ENCODE peak calls at places on chromosome 19, in four cellular contexts. J is GM12865, Z is endodermal cell, F is adrenal gland. T is an unnamed sample.

GRCh38 chr19:29618434-29618833 is 12.4 kb downstream of the POP4 start:
- DNase-seq in F (no peak), J (no peak), Z (no peak), T (no peak)

GRCh38 chr19:54209748-54210494 is 9.3 kb downstream of the RPS9 start:
- DNase-seq in J (no peak), F (peak; percentile 90), Z (no peak), T (no peak)

GRCh38 chr19:13169769-13170168 is 19.6 kb downstream of the IER2 start:
- DNase-seq in F (peak; percentile 57), Z (no peak), J (no peak), T (no peak)

GRCh38 chr19:17210296-17210695 is 4.9 kb upstream of the USE1 start:
- DNase-seq in F (no peak), J (no peak), Z (no peak), T (no peak)

GRCh38 chr19:45087531-45087930 is 5.4 kb upstream of the PPP1R37 start:
- DNase-seq in F (no peak), Z (no peak), J (no peak), T (no peak)

GRCh38 chr19:7242601-7243258 is 51.5 kb downstream of the INSR start:
- DNase-seq in Z (no peak), F (peak; percentile 53), J (peak; percentile 87), T (no peak)

GRCh38 chr19:32814046-32814445 is 55.5 kb downstream of the SLC7A9 start:
- DNase-seq in Z (no peak), J (no peak), F (peak; percentile 36), T (no peak)

GRCh38 chr19:48617146-48617937 is 1.6 kb downstream of the RPL18 start:
- DNase-seq in F (peak; percentile 27), Z (peak; percentile 44), J (no peak), T (no peak)

GRCh38 chr19:8504171-8504570 is 1.7 kb upstream of the PRAM1 start:
- DNase-seq in J (no peak), Z (no peak), F (no peak), T (no peak)

GRCh38 chr19:34224996-34225658 is 29.2 kb upstream of the GARRE1 start:
- DNase-seq in F (no peak), J (peak; percentile 24), Z (peak; percentile 60), T (no peak)

GRCh38 chr19:326851-327250 is 17.7 kb downstream of the MIER2 start:
- DNase-seq in F (no peak), Z (no peak), J (no peak), T (no peak)

GRCh38 chr19:35038623-35039512 is 2.7 kb upstream of the HPN start:
- DNase-seq in F (no peak), J (no peak), Z (no peak), T (no peak)

GRCh38 chr19:18009412-18010066 is 1.6 kb downstream of the ARRDC2 start:
- DNase-seq in J (no peak), Z (no peak), F (peak; percentile 17), T (no peak)

GRCh38 chr19:3813473-3814392 is 27.6 kb upstream of the MATK start:
- DNase-seq in F (no peak), Z (peak; percentile 34), J (no peak), T (no peak)

GRCh38 chr19:2722541-2723344 is 1.6 kb upstream of the DIRAS1 start:
- DNase-seq in F (peak; percentile 84), J (no peak), Z (no peak), T (peak; percentile 27)

GRCh38 chr19:34772697-34773554 is at the start of gene ZNF599:
- DNase-seq in J (peak; percentile 94), Z (peak; percentile 95), F (peak; percentile 91), T (peak; percentile 69)

GRCh38 chr19:46787331-46788100 is 878 bp downstream of the SLC1A5 start:
- DNase-seq in J (peak; percentile 45), Z (peak; percentile 85), F (peak; percentile 34), T (no peak)

GRCh38 chr19:51931921-51932320 is 4.6 kb downstream of the ZNF613 start:
- DNase-seq in Z (no peak), F (no peak), J (no peak), T (no peak)

GRCh38 chr19:43784981-43785808 is 4.4 kb upstream of the KCNN4 start:
- DNase-seq in Z (peak; percentile 88), F (peak; percentile 61), J (peak; percentile 88), T (no peak)

GRCh38 chr19:40683437-40683836 is 7.0 kb downstream of the NUMBL start:
- DNase-seq in F (no peak), Z (no peak), J (no peak), T (no peak)

GRCh38 chr19:8430650-8431049 is 14.1 kb upstream of the HNRNPM start:
- DNase-seq in J (no peak), Z (no peak), F (no peak), T (no peak)

GRCh38 chr19:5949792-5950305 is 28.1 kb downstream of the RANBP3 start:
- DNase-seq in F (no peak), Z (no peak), J (no peak), T (no peak)

GRCh38 chr19:21835810-21836444 is at the start of gene ZNF43:
- DNase-seq in Z (peak; percentile 98), F (peak; percentile 97), J (peak; percentile 87), T (peak; percentile 18)

GRCh38 chr19:3458595-3459284 is 21.6 kb downstream of the SMIM24 start:
- DNase-seq in J (no peak), Z (peak; percentile 85), F (no peak), T (no peak)

GRCh38 chr19:43651758-43652545 is 12.3 kb upstream of the CADM4 start:
- DNase-seq in Z (peak; percentile 87), J (peak; percentile 79), F (peak; percentile 67), T (peak; percentile 50)

GRCh38 chr19:33514885-33515485 is 6.6 kb downstream of the PEPD start:
- DNase-seq in J (no peak), Z (no peak), F (no peak), T (no peak)

GRCh38 chr19:39492788-39493187 is 6.0 kb upstream of the DLL3 start:
- DNase-seq in J (no peak), F (no peak), Z (no peak), T (no peak)

GRCh38 chr19:34967551-34967950 is 3.5 kb upstream of the ZNF792 start:
- DNase-seq in Z (no peak), F (no peak), J (no peak), T (no peak)

GRCh38 chr19:29509456-29509855 is 16.3 kb upstream of the VSTM2B start:
- DNase-seq in Z (no peak), F (no peak), J (no peak), T (no peak)

GRCh38 chr19:46791944-46792343 is 3.5 kb upstream of the SLC1A5 start:
- DNase-seq in F (no peak), J (no peak), Z (no peak), T (no peak)

GRCh38 chr19:43316591-43317319 is 36.7 kb upstream of the CD177 start:
- DNase-seq in F (no peak), J (peak; percentile 23), Z (peak; percentile 96), T (no peak)

GRCh38 chr19:29029271-29029670 is 183.7 kb downstream of the UQCRFS1 start:
- DNase-seq in J (no peak), Z (no peak), F (no peak), T (no peak)

GRCh38 chr19:35040826-35041547 is 534 bp upstream of the HPN start:
- DNase-seq in J (no peak), F (peak; percentile 72), Z (peak; percentile 92), T (no peak)

GRCh38 chr19:30310806-30311121 is 61.4 kb upstream of the ZNF536 start:
- DNase-seq in Z (no peak), F (no peak), J (no peak), T (no peak)

GRCh38 chr19:12546068-12546467 is 5.2 kb downstream of the ZNF564 start:
- DNase-seq in Z (no peak), F (no peak), J (no peak), T (no peak)

T was measured in GM12892.